ENCODE peak calls at places on chromosomes 12 and 14, in six cellular contexts. One of them, this sample, is unnamed.

GRCh38 chr12:47636908-47637780 is 68.7 kb downstream of the RPAP3 start:
- DNase-seq in stimulated activated CD8-positive, alpha-beta memory T cell treated with anti-CD3 and anti-CD28 coated beads, Interleukin-15, amount 100 ng/mL, for 24 hours: no peak
- DNase-seq in NCI-H446: no peak
- DNase-seq in stomach: peak
- DNase-seq in hippocampal formation: no peak
- DNase-seq in stimulated activated naive CD4-positive, alpha-beta T cell treated with Interleukin-2 at 50 U/mL for 16 hours: peak
- DNase-seq in this sample: no peak

GRCh38 chr12:100799770-100800169 is 5.2 kb downstream of the ANO4 start:
- DNase-seq in stimulated activated CD8-positive, alpha-beta memory T cell treated with anti-CD3 and anti-CD28 coated beads, Interleukin-15, amount 100 ng/mL, for 24 hours: no peak
- DNase-seq in NCI-H446: no peak
- DNase-seq in stomach: no peak
- DNase-seq in hippocampal formation: peak
- DNase-seq in stimulated activated naive CD4-positive, alpha-beta T cell treated with Interleukin-2 at 50 U/mL for 16 hours: no peak
- DNase-seq in this sample: no peak

GRCh38 chr12:53011889-53012288 is 5.6 kb downstream of the EIF4B start:
- DNase-seq in stimulated activated CD8-positive, alpha-beta memory T cell treated with anti-CD3 and anti-CD28 coated beads, Interleukin-15, amount 100 ng/mL, for 24 hours: no peak
- DNase-seq in NCI-H446: no peak
- DNase-seq in stomach: no peak
- DNase-seq in hippocampal formation: no peak
- DNase-seq in stimulated activated naive CD4-positive, alpha-beta T cell treated with Interleukin-2 at 50 U/mL for 16 hours: no peak
- DNase-seq in this sample: no peak

GRCh38 chr12:23657598-23657997 is 291.9 kb downstream of the SOX5 start:
- DNase-seq in stimulated activated CD8-positive, alpha-beta memory T cell treated with anti-CD3 and anti-CD28 coated beads, Interleukin-15, amount 100 ng/mL, for 24 hours: no peak
- DNase-seq in NCI-H446: no peak
- DNase-seq in stomach: no peak
- DNase-seq in hippocampal formation: no peak
- DNase-seq in stimulated activated naive CD4-positive, alpha-beta T cell treated with Interleukin-2 at 50 U/mL for 16 hours: no peak
- DNase-seq in this sample: no peak

GRCh38 chr12:117912756-117913155 is 56.0 kb downstream of the KSR2 start:
- DNase-seq in stimulated activated CD8-positive, alpha-beta memory T cell treated with anti-CD3 and anti-CD28 coated beads, Interleukin-15, amount 100 ng/mL, for 24 hours: no peak
- DNase-seq in NCI-H446: no peak
- DNase-seq in stomach: no peak
- DNase-seq in hippocampal formation: no peak
- DNase-seq in stimulated activated naive CD4-positive, alpha-beta T cell treated with Interleukin-2 at 50 U/mL for 16 hours: no peak
- DNase-seq in this sample: no peak

GRCh38 chr14:51870620-51871019 is 10.2 kb downstream of the GNG2 start:
- DNase-seq in stimulated activated CD8-positive, alpha-beta memory T cell treated with anti-CD3 and anti-CD28 coated beads, Interleukin-15, amount 100 ng/mL, for 24 hours: no peak
- DNase-seq in NCI-H446: no peak
- DNase-seq in stomach: no peak
- DNase-seq in hippocampal formation: no peak
- DNase-seq in stimulated activated naive CD4-positive, alpha-beta T cell treated with Interleukin-2 at 50 U/mL for 16 hours: no peak
- DNase-seq in this sample: no peak

GRCh38 chr14:58746261-58746660 is 108.5 kb downstream of the DACT1 start:
- DNase-seq in stimulated activated CD8-positive, alpha-beta memory T cell treated with anti-CD3 and anti-CD28 coated beads, Interleukin-15, amount 100 ng/mL, for 24 hours: no peak
- DNase-seq in NCI-H446: no peak
- DNase-seq in stomach: no peak
- DNase-seq in hippocampal formation: no peak
- DNase-seq in stimulated activated naive CD4-positive, alpha-beta T cell treated with Interleukin-2 at 50 U/mL for 16 hours: no peak
- DNase-seq in this sample: no peak

GRCh38 chr12:66742508-66743367 is 63.9 kb upstream of the GRIP1 start:
- DNase-seq in stimulated activated CD8-positive, alpha-beta memory T cell treated with anti-CD3 and anti-CD28 coated beads, Interleukin-15, amount 100 ng/mL, for 24 hours: no peak
- DNase-seq in NCI-H446: no peak
- DNase-seq in stomach: no peak
- DNase-seq in hippocampal formation: no peak
- DNase-seq in stimulated activated naive CD4-positive, alpha-beta T cell treated with Interleukin-2 at 50 U/mL for 16 hours: no peak
- DNase-seq in this sample: no peak

GRCh38 chr14:55191881-55192616 is 664 bp upstream of the DLGAP5 start:
- DNase-seq in stimulated activated CD8-positive, alpha-beta memory T cell treated with anti-CD3 and anti-CD28 coated beads, Interleukin-15, amount 100 ng/mL, for 24 hours: no peak
- DNase-seq in NCI-H446: no peak
- DNase-seq in stomach: no peak
- DNase-seq in hippocampal formation: no peak
- DNase-seq in stimulated activated naive CD4-positive, alpha-beta T cell treated with Interleukin-2 at 50 U/mL for 16 hours: no peak
- DNase-seq in this sample: no peak

GRCh38 chr12:32561931-32562341 is 117.2 kb upstream of the DNM1L start:
- DNase-seq in stimulated activated CD8-positive, alpha-beta memory T cell treated with anti-CD3 and anti-CD28 coated beads, Interleukin-15, amount 100 ng/mL, for 24 hours: no peak
- DNase-seq in NCI-H446: no peak
- DNase-seq in stomach: no peak
- DNase-seq in hippocampal formation: no peak
- DNase-seq in stimulated activated naive CD4-positive, alpha-beta T cell treated with Interleukin-2 at 50 U/mL for 16 hours: no peak
- DNase-seq in this sample: no peak

GRCh38 chr12:6124411-6125151 is at the start of gene VWF:
- DNase-seq in stimulated activated CD8-positive, alpha-beta memory T cell treated with anti-CD3 and anti-CD28 coated beads, Interleukin-15, amount 100 ng/mL, for 24 hours: no peak
- DNase-seq in NCI-H446: no peak
- DNase-seq in stomach: no peak
- DNase-seq in hippocampal formation: no peak
- DNase-seq in stimulated activated naive CD4-positive, alpha-beta T cell treated with Interleukin-2 at 50 U/mL for 16 hours: no peak
- DNase-seq in this sample: no peak

GRCh38 chr12:71521125-71521524 is 81.5 kb downstream of the LGR5 start:
- DNase-seq in stimulated activated CD8-positive, alpha-beta memory T cell treated with anti-CD3 and anti-CD28 coated beads, Interleukin-15, amount 100 ng/mL, for 24 hours: no peak
- DNase-seq in NCI-H446: no peak
- DNase-seq in stomach: no peak
- DNase-seq in hippocampal formation: no peak
- DNase-seq in stimulated activated naive CD4-positive, alpha-beta T cell treated with Interleukin-2 at 50 U/mL for 16 hours: no peak
- DNase-seq in this sample: no peak

GRCh38 chr14:104262515-104263514 is 124.4 kb downstream of the KIF26A start:
- DNase-seq in stimulated activated CD8-positive, alpha-beta memory T cell treated with anti-CD3 and anti-CD28 coated beads, Interleukin-15, amount 100 ng/mL, for 24 hours: no peak
- DNase-seq in NCI-H446: no peak
- DNase-seq in stomach: peak
- DNase-seq in hippocampal formation: no peak
- DNase-seq in stimulated activated naive CD4-positive, alpha-beta T cell treated with Interleukin-2 at 50 U/mL for 16 hours: no peak
- DNase-seq in this sample: no peak

GRCh38 chr12:80807640-80808288 is 91.1 kb downstream of the MYF5 start:
- DNase-seq in stimulated activated CD8-positive, alpha-beta memory T cell treated with anti-CD3 and anti-CD28 coated beads, Interleukin-15, amount 100 ng/mL, for 24 hours: no peak
- DNase-seq in NCI-H446: no peak
- DNase-seq in stomach: no peak
- DNase-seq in hippocampal formation: no peak
- DNase-seq in stimulated activated naive CD4-positive, alpha-beta T cell treated with Interleukin-2 at 50 U/mL for 16 hours: no peak
- DNase-seq in this sample: no peak

GRCh38 chr12:48929551-48929950 is 4.3 kb upstream of the FKBP11 start:
- DNase-seq in stimulated activated CD8-positive, alpha-beta memory T cell treated with anti-CD3 and anti-CD28 coated beads, Interleukin-15, amount 100 ng/mL, for 24 hours: no peak
- DNase-seq in NCI-H446: no peak
- DNase-seq in stomach: no peak
- DNase-seq in hippocampal formation: no peak
- DNase-seq in stimulated activated naive CD4-positive, alpha-beta T cell treated with Interleukin-2 at 50 U/mL for 16 hours: no peak
- DNase-seq in this sample: no peak

GRCh38 chr14:70955543-70956480 is 48.6 kb downstream of the PCNX1 start:
- DNase-seq in stimulated activated CD8-positive, alpha-beta memory T cell treated with anti-CD3 and anti-CD28 coated beads, Interleukin-15, amount 100 ng/mL, for 24 hours: no peak
- DNase-seq in NCI-H446: no peak
- DNase-seq in stomach: no peak
- DNase-seq in hippocampal formation: peak
- DNase-seq in stimulated activated naive CD4-positive, alpha-beta T cell treated with Interleukin-2 at 50 U/mL for 16 hours: peak
- DNase-seq in this sample: no peak

GRCh38 chr14:23402296-23403138 is 5.6 kb downstream of the MYH6 start:
- DNase-seq in stimulated activated CD8-positive, alpha-beta memory T cell treated with anti-CD3 and anti-CD28 coated beads, Interleukin-15, amount 100 ng/mL, for 24 hours: no peak
- DNase-seq in NCI-H446: no peak
- DNase-seq in stomach: no peak
- DNase-seq in hippocampal formation: no peak
- DNase-seq in stimulated activated naive CD4-positive, alpha-beta T cell treated with Interleukin-2 at 50 U/mL for 16 hours: no peak
- DNase-seq in this sample: no peak

GRCh38 chr12:132761032-132761910 is at the start of gene ANKLE2:
- DNase-seq in stimulated activated CD8-positive, alpha-beta memory T cell treated with anti-CD3 and anti-CD28 coated beads, Interleukin-15, amount 100 ng/mL, for 24 hours: peak
- DNase-seq in NCI-H446: no peak
- DNase-seq in stomach: peak
- DNase-seq in hippocampal formation: no peak
- DNase-seq in stimulated activated naive CD4-positive, alpha-beta T cell treated with Interleukin-2 at 50 U/mL for 16 hours: peak
- DNase-seq in this sample: no peak

GRCh38 chr12:64611430-64612286 is 1.4 kb downstream of the RASSF3 start:
- DNase-seq in stimulated activated CD8-positive, alpha-beta memory T cell treated with anti-CD3 and anti-CD28 coated beads, Interleukin-15, amount 100 ng/mL, for 24 hours: no peak
- DNase-seq in NCI-H446: no peak
- DNase-seq in stomach: peak
- DNase-seq in hippocampal formation: no peak
- DNase-seq in stimulated activated naive CD4-positive, alpha-beta T cell treated with Interleukin-2 at 50 U/mL for 16 hours: peak
- DNase-seq in this sample: no peak

GRCh38 chr14:66284346-66284745 is 201.8 kb upstream of the CCDC196 start:
- DNase-seq in stimulated activated CD8-positive, alpha-beta memory T cell treated with anti-CD3 and anti-CD28 coated beads, Interleukin-15, amount 100 ng/mL, for 24 hours: no peak
- DNase-seq in NCI-H446: no peak
- DNase-seq in stomach: no peak
- DNase-seq in hippocampal formation: no peak
- DNase-seq in stimulated activated naive CD4-positive, alpha-beta T cell treated with Interleukin-2 at 50 U/mL for 16 hours: no peak
- DNase-seq in this sample: no peak

GRCh38 chr12:54370218-54370730 is 6.0 kb upstream of the GPR84 start:
- DNase-seq in stimulated activated CD8-positive, alpha-beta memory T cell treated with anti-CD3 and anti-CD28 coated beads, Interleukin-15, amount 100 ng/mL, for 24 hours: no peak
- DNase-seq in NCI-H446: no peak
- DNase-seq in stomach: peak
- DNase-seq in hippocampal formation: peak
- DNase-seq in stimulated activated naive CD4-positive, alpha-beta T cell treated with Interleukin-2 at 50 U/mL for 16 hours: no peak
- DNase-seq in this sample: no peak

GRCh38 chr12:58529114-58529665 is 391.1 kb downstream of the LRIG3 start:
- DNase-seq in stimulated activated CD8-positive, alpha-beta memory T cell treated with anti-CD3 and anti-CD28 coated beads, Interleukin-15, amount 100 ng/mL, for 24 hours: no peak
- DNase-seq in NCI-H446: no peak
- DNase-seq in stomach: no peak
- DNase-seq in hippocampal formation: no peak
- DNase-seq in stimulated activated naive CD4-positive, alpha-beta T cell treated with Interleukin-2 at 50 U/mL for 16 hours: no peak
- DNase-seq in this sample: no peak

This sample was measured in omental fat pad.